ENCODE peak calls at places on chromosomes 16 and 17, in ten cellular contexts. I, Y, E, F, X, S, W, M, H and R are unnamed samples.

GRCh38 chr16:15897834-15898254 is 9.4 kb upstream of the CEP20 start:
- DNase-seq in I (no peak), Y (no peak), E (peak), F (peak), X (peak), S (peak), W (no peak), M (no peak), H (peak), R (no peak)

GRCh38 chr17:46044286-46044928 is 45.4 kb downstream of the STH start:
- DNase-seq in I (peak), Y (peak), E (peak), F (peak), X (peak), S (peak), W (no peak), M (no peak), H (peak), R (peak)

GRCh38 chr17:28675980-28676379 is 14.0 kb downstream of the SUPT6H start:
- DNase-seq in I (no peak), Y (no peak), E (no peak), F (no peak), X (peak), S (no peak), W (no peak), M (no peak), H (peak), R (no peak)

GRCh38 chr17:76659928-76660614 is 16.5 kb upstream of the ST6GALNAC1 start:
- DNase-seq in I (peak), Y (no peak), E (no peak), F (no peak), X (peak), S (no peak), W (no peak), M (no peak), H (no peak), R (peak)

GRCh38 chr17:65483438-65483837 is 78.0 kb downstream of the AXIN2 start:
- DNase-seq in I (no peak), Y (no peak), E (no peak), F (no peak), X (no peak), S (no peak), W (no peak), M (no peak), H (no peak), R (no peak)

GRCh38 chr17:31289790-31290189 is 7.2 kb downstream of the OMG start:
- DNase-seq in I (no peak), Y (no peak), E (no peak), F (no peak), X (peak), S (peak), W (no peak), M (no peak), H (no peak), R (no peak)

GRCh38 chr17:16374129-16374528 is 6.8 kb upstream of the UBB start:
- DNase-seq in I (no peak), Y (no peak), E (peak), F (peak), X (peak), S (peak), W (no peak), M (no peak), H (no peak), R (peak)

GRCh38 chr17:2996208-2996855 is 67.1 kb downstream of the OR1D5 start:
- DNase-seq in I (no peak), Y (no peak), E (no peak), F (peak), X (no peak), S (peak), W (no peak), M (no peak), H (no peak), R (peak)

GRCh38 chr17:68840073-68840472 is 115.1 kb downstream of the ABCA8 start:
- DNase-seq in I (no peak), Y (no peak), E (no peak), F (peak), X (no peak), S (no peak), W (no peak), M (no peak), H (no peak), R (no peak)

GRCh38 chr17:42414782-42415409 is 8.2 kb downstream of the CAVIN1 start:
- DNase-seq in I (no peak), Y (no peak), E (no peak), F (no peak), X (no peak), S (no peak), W (peak), M (no peak), H (peak), R (no peak)

GRCh38 chr17:36525888-36526287 is 8.8 kb downstream of the MYO19 start:
- DNase-seq in I (no peak), Y (no peak), E (no peak), F (no peak), X (no peak), S (peak), W (no peak), M (no peak), H (no peak), R (no peak)

GRCh38 chr17:43814026-43814425 is 18.9 kb downstream of the MPP3 start:
- DNase-seq in I (no peak), Y (no peak), E (no peak), F (no peak), X (no peak), S (no peak), W (no peak), M (no peak), H (no peak), R (no peak)

GRCh38 chr17:75697651-75698291 is 23.5 kb upstream of the ITGB4 start:
- DNase-seq in I (no peak), Y (no peak), E (no peak), F (no peak), X (no peak), S (no peak), W (no peak), M (no peak), H (no peak), R (no peak)

GRCh38 chr17:19305261-19305660 is 57.3 kb downstream of the B9D1 start:
- DNase-seq in I (no peak), Y (no peak), E (no peak), F (no peak), X (no peak), S (no peak), W (no peak), M (no peak), H (no peak), R (no peak)

GRCh38 chr16:89549007-89549700 is 11.3 kb upstream of the RPL13 start:
- DNase-seq in I (no peak), Y (no peak), E (no peak), F (no peak), X (no peak), S (no peak), W (no peak), M (no peak), H (no peak), R (no peak)

GRCh38 chr17:75875182-75875939 is 3.0 kb downstream of the TRIM47 start:
- DNase-seq in I (no peak), Y (no peak), E (no peak), F (no peak), X (no peak), S (no peak), W (no peak), M (peak), H (no peak), R (no peak)

GRCh38 chr17:28174352-28175046 is 132.0 kb downstream of the NLK start:
- DNase-seq in I (no peak), Y (no peak), E (no peak), F (no peak), X (peak), S (no peak), W (no peak), M (no peak), H (peak), R (peak)

GRCh38 chr16:77723108-77723514 is 797 bp downstream of the NUDT7 start:
- DNase-seq in I (no peak), Y (no peak), E (peak), F (peak), X (no peak), S (peak), W (no peak), M (peak), H (no peak), R (peak)

GRCh38 chr16:73018796-73019455 is 29.0 kb downstream of the ZFHX3 start:
- DNase-seq in I (no peak), Y (no peak), E (no peak), F (no peak), X (no peak), S (no peak), W (no peak), M (no peak), H (no peak), R (no peak)

GRCh38 chr17:33140413-33141099 is 148.9 kb downstream of the SPACA3 start:
- DNase-seq in I (no peak), Y (peak), E (no peak), F (no peak), X (no peak), S (no peak), W (no peak), M (no peak), H (no peak), R (no peak)

GRCh38 chr16:3171855-3172593 is 16.0 kb upstream of the OR1F1 start:
- DNase-seq in I (peak), Y (peak), E (peak), F (peak), X (no peak), S (peak), W (peak), M (no peak), H (peak), R (peak)

GRCh38 chr17:74544991-74545441 is 899 bp downstream of the CD300C start:
- DNase-seq in I (no peak), Y (no peak), E (no peak), F (no peak), X (no peak), S (no peak), W (peak), M (no peak), H (no peak), R (no peak)

GRCh38 chr16:81697886-81698635 is 81.0 kb upstream of the PLCG2 start:
- DNase-seq in I (no peak), Y (no peak), E (no peak), F (no peak), X (no peak), S (no peak), W (peak), M (no peak), H (no peak), R (no peak)

GRCh38 chr16:76669288-76669687 is 392.1 kb downstream of the CNTNAP4 start:
- DNase-seq in I (no peak), Y (no peak), E (no peak), F (no peak), X (no peak), S (no peak), W (no peak), M (no peak), H (no peak), R (no peak)

GRCh38 chr17:42774066-42774750 is 959 bp downstream of the VPS25 start:
- DNase-seq in I (no peak), Y (no peak), E (peak), F (peak), X (peak), S (no peak), W (no peak), M (no peak), H (no peak), R (peak)

GRCh38 chr16:67936876-67937605 is 391 bp upstream of the PSMB10 start:
- DNase-seq in I (no peak), Y (no peak), E (no peak), F (no peak), X (peak), S (no peak), W (no peak), M (no peak), H (peak), R (no peak)

GRCh38 chr16:11405331-11406176 is 60.3 kb downstream of the RMI2 start:
- DNase-seq in I (peak), Y (peak), E (peak), F (no peak), X (peak), S (peak), W (no peak), M (no peak), H (peak), R (peak)

GRCh38 chr17:45719335-45720071 is 64.6 kb upstream of the CRHR1 start:
- DNase-seq in I (peak), Y (peak), E (peak), F (peak), X (peak), S (peak), W (no peak), M (no peak), H (peak), R (peak)

GRCh38 chr16:30535777-30536190 is 1.1 kb upstream of the ZNF747 start:
- DNase-seq in I (peak), Y (peak), E (peak), F (peak), X (peak), S (peak), W (peak), M (peak), H (peak), R (peak)

GRCh38 chr17:18261146-18261515 is 669 bp downstream of the MIEF2 start:
- DNase-seq in I (no peak), Y (peak), E (peak), F (peak), X (peak), S (peak), W (peak), M (peak), H (peak), R (peak)

GRCh38 chr16:71347146-71347545 is 11.4 kb upstream of the CALB2 start:
- DNase-seq in I (no peak), Y (no peak), E (no peak), F (no peak), X (no peak), S (no peak), W (no peak), M (no peak), H (no peak), R (no peak)

GRCh38 chr16:66478733-66479511 is 51.8 kb downstream of the BEAN1 start:
- DNase-seq in I (peak), Y (peak), E (peak), F (peak), X (peak), S (peak), W (peak), M (peak), H (peak), R (peak)

GRCh38 chr17:44970136-44970737 is 2.1 kb upstream of the C1QL1 start:
- DNase-seq in I (peak), Y (peak), E (peak), F (peak), X (no peak), S (peak), W (no peak), M (peak), H (no peak), R (no peak)

GRCh38 chr17:75011788-75012319 is 616 bp upstream of the MRPL58 start:
- DNase-seq in I (peak), Y (peak), E (peak), F (peak), X (peak), S (peak), W (no peak), M (peak), H (no peak), R (peak)

GRCh38 chr16:55041540-55042234 is 111.0 kb downstream of the IRX5 start:
- DNase-seq in I (no peak), Y (no peak), E (no peak), F (no peak), X (no peak), S (no peak), W (no peak), M (no peak), H (no peak), R (no peak)

GRCh38 chr16:87634411-87634810 is 32.1 kb downstream of the JPH3 start:
- DNase-seq in I (no peak), Y (no peak), E (no peak), F (no peak), X (no peak), S (no peak), W (no peak), M (no peak), H (no peak), R (no peak)

GRCh38 chr16:87636741-87637140 is 34.4 kb downstream of the JPH3 start:
- DNase-seq in I (no peak), Y (no peak), E (no peak), F (no peak), X (no peak), S (no peak), W (no peak), M (no peak), H (no peak), R (no peak)

GRCh38 chr16:87636050-87636684 is 33.9 kb downstream of the JPH3 start:
- DNase-seq in I (peak), Y (peak), E (peak), F (peak), X (peak), S (peak), W (peak), M (peak), H (peak), R (peak)

GRCh38 chr16:87637357-87637756 is 35.0 kb downstream of the JPH3 start:
- DNase-seq in I (no peak), Y (no peak), E (no peak), F (no peak), X (no peak), S (no peak), W (no peak), M (no peak), H (no peak), R (no peak)

GRCh38 chr16:87635541-87636049 is 33.3 kb downstream of the JPH3 start:
- DNase-seq in I (peak), Y (peak), E (peak), F (peak), X (peak), S (peak), W (peak), M (no peak), H (peak), R (peak)
- H3K4me3 ChIP-seq in I (peak), Y (peak), E (no peak), F (peak), X (peak), S (no peak), W (peak), M (peak), H (no peak), R (no peak)

GRCh38 chr16:22188267-22188594 is 17.8 kb upstream of the EEF2K start:
- DNase-seq in I (no peak), Y (no peak), E (no peak), F (no peak), X (no peak), S (no peak), W (no peak), M (no peak), H (no peak), R (no peak)

GRCh38 chr16:22188595-22189442 is 17.3 kb upstream of the EEF2K start:
- DNase-seq in I (peak), Y (peak), E (peak), F (peak), X (peak), S (peak), W (peak), M (peak), H (peak), R (peak)

GRCh38 chr16:22183901-22184614 is 21.8 kb downstream of the SDR42E2 start:
- DNase-seq in I (peak), Y (peak), E (peak), F (no peak), X (no peak), S (no peak), W (no peak), M (no peak), H (peak), R (no peak)

GRCh38 chr16:22184615-22184968 is 21.5 kb upstream of the EEF2K start:
- DNase-seq in I (no peak), Y (no peak), E (no peak), F (no peak), X (no peak), S (no peak), W (no peak), M (no peak), H (peak), R (no peak)

DNA sequence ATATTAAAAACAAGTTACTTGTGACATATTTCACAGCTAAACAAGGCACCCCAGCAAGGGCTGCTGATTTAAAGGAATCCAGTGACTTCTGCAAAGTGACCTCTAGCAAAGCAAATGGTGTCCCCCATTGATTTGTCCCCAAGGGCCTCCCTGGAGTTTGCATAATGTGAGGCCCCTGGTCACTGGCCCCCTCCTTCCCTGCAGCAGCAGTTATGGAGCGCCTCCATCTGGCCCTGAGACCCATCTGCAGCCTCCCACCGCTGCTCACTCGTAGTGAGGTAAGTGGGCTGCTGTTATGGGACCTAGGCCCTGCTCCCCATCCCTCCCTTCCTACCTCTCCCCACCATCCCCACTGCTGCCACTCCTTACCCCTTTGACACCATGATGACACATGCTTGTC is 19.6 kb upstream of the EEF2K start:
- DNase-seq in I (no peak), Y (peak), E (no peak), F (no peak), X (no peak), S (no peak), W (no peak), M (no peak), H (no peak), R (no peak)
- TF ChIP-seq CTCF in I (peak), Y (peak), E (peak), F (peak), X (peak), S (peak), W (no peak), M (no peak), H (peak), R (peak)

GRCh38 chr17:79006001-79006400 is 3.6 kb downstream of the CANT1 start:
- DNase-seq in I (no peak), Y (no peak), E (no peak), F (no peak), X (no peak), S (no peak), W (no peak), M (no peak), H (no peak), R (no peak)
- H3K4me3 ChIP-seq in I (no peak), Y (no peak), E (no peak), F (no peak), X (peak), S (no peak), W (no peak), M (no peak), H (no peak), R (no peak)

GRCh38 chr16:50021509-50021908 is 3.5 kb upstream of the CNEP1R1 start:
- DNase-seq in I (peak), Y (peak), E (peak), F (peak), X (no peak), S (peak), W (no peak), M (no peak), H (peak), R (peak)
- TF ChIP-seq CTCF in I (peak), Y (peak), E (peak), F (peak), X (no peak), S (peak), W (no peak), M (no peak), H (no peak), R (peak)

DNA sequence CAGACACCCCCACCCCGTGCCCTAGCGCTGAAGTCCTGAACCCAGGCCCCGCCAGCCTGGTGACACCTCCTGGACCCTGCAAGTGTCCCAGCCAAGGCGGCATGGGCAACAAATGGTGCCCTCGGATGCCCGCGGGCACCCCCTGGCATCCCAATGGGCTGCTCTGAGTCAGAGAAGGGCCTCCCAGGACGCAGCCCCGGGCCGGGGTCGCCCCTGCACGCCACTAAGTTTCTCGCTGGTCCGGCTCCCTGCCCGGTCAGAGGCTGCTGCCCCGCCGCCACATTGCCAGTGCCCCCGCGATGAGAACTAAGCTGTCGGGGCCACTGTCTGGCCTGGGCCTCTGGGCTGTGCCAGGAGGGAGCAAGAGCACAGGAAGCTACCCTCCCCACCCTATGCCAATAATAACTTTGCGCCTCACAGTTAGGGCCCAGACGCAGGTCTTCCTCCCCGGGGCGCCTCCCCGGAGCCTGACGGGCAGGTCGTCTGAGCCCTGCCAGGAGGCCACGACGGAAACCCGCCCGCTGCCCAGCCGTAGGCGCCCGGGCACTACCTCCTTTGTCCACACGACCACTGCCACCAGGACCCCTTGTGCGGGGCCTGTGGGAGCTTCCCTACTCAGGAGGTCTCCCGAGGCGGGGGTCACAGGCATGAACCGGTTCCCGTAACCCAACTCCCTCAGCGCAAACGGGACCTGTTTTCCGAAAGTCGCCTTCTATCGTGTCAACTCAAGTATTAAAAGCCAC is 1.4 kb downstream of the ZFPM1 start:
- DNase-seq in I (no peak), Y (peak), E (no peak), F (no peak), X (peak), S (no peak), W (no peak), M (no peak), H (peak), R (no peak)
- H3K4me3 ChIP-seq in I (peak), Y (peak), E (peak), F (peak), X (peak), S (peak), W (peak), M (peak), H (peak), R (peak)

GRCh38 chr16:56643833-56644232 is 5.4 kb downstream of the MT1A start:
- DNase-seq in I (no peak), Y (no peak), E (no peak), F (no peak), X (no peak), S (no peak), W (no peak), M (no peak), H (no peak), R (no peak)
- TF ChIP-seq CTCF in I (no peak), Y (no peak), E (no peak), F (no peak), X (no peak), S (no peak), W (no peak), M (no peak), H (no peak), R (no peak)